ENCODE peak calls at places on chromosomes 6 and 20, in nine cellular contexts. One of them, this sample, is unnamed.

GRCh38 chr6:12058164-12058926 is 46.2 kb downstream of the HIVEP1 start:
- DNase-seq in islet precursor cell: no peak
- DNase-seq in fibroblast of the aortic adventitia: peak
- DNase-seq in A673: no peak
- DNase-seq in naive thymus-derived CD8-positive, alpha-beta T cell: no peak
- DNase-seq in smooth muscle cell of the brain vasculature: no peak
- DNase-seq in endothelial cell: no peak
- DNase-seq in fibroblast of lung: no peak
- DNase-seq in stimulated activated CD8-positive, alpha-beta memory T cell treated with anti-CD3 and anti-CD28 coated beads, Interleukin-12 subunit alpha, Interleukin-12 subunit beta, amount 100 ng/mL, for 4 hours: no peak
- DNase-seq in this sample: no peak

GRCh38 chr6:122610690-122611455 is 668 bp downstream of the PKIB start:
- DNase-seq in islet precursor cell: no peak
- DNase-seq in fibroblast of the aortic adventitia: peak
- DNase-seq in A673: peak
- DNase-seq in naive thymus-derived CD8-positive, alpha-beta T cell: peak
- DNase-seq in smooth muscle cell of the brain vasculature: no peak
- DNase-seq in endothelial cell: peak
- DNase-seq in fibroblast of lung: peak
- DNase-seq in stimulated activated CD8-positive, alpha-beta memory T cell treated with anti-CD3 and anti-CD28 coated beads, Interleukin-12 subunit alpha, Interleukin-12 subunit beta, amount 100 ng/mL, for 4 hours: no peak
- DNase-seq in this sample: no peak

GRCh38 chr20:54723723-54724122 is 248.3 kb downstream of the DOK5 start:
- DNase-seq in islet precursor cell: no peak
- DNase-seq in fibroblast of the aortic adventitia: no peak
- DNase-seq in A673: no peak
- DNase-seq in naive thymus-derived CD8-positive, alpha-beta T cell: no peak
- DNase-seq in smooth muscle cell of the brain vasculature: no peak
- DNase-seq in endothelial cell: no peak
- DNase-seq in fibroblast of lung: no peak
- DNase-seq in stimulated activated CD8-positive, alpha-beta memory T cell treated with anti-CD3 and anti-CD28 coated beads, Interleukin-12 subunit alpha, Interleukin-12 subunit beta, amount 100 ng/mL, for 4 hours: no peak
- DNase-seq in this sample: no peak

GRCh38 chr6:156618600-156619205 is 158.5 kb upstream of the ARID1B start:
- DNase-seq in islet precursor cell: no peak
- DNase-seq in fibroblast of the aortic adventitia: no peak
- DNase-seq in A673: peak
- DNase-seq in naive thymus-derived CD8-positive, alpha-beta T cell: no peak
- DNase-seq in smooth muscle cell of the brain vasculature: no peak
- DNase-seq in endothelial cell: no peak
- DNase-seq in fibroblast of lung: peak
- DNase-seq in stimulated activated CD8-positive, alpha-beta memory T cell treated with anti-CD3 and anti-CD28 coated beads, Interleukin-12 subunit alpha, Interleukin-12 subunit beta, amount 100 ng/mL, for 4 hours: no peak
- DNase-seq in this sample: no peak

GRCh38 chr6:152979116-152979515 is 3.7 kb downstream of the FBXO5 start:
- DNase-seq in islet precursor cell: no peak
- DNase-seq in fibroblast of the aortic adventitia: no peak
- DNase-seq in A673: no peak
- DNase-seq in naive thymus-derived CD8-positive, alpha-beta T cell: no peak
- DNase-seq in smooth muscle cell of the brain vasculature: no peak
- DNase-seq in endothelial cell: no peak
- DNase-seq in fibroblast of lung: no peak
- DNase-seq in stimulated activated CD8-positive, alpha-beta memory T cell treated with anti-CD3 and anti-CD28 coated beads, Interleukin-12 subunit alpha, Interleukin-12 subunit beta, amount 100 ng/mL, for 4 hours: no peak
- DNase-seq in this sample: no peak

GRCh38 chr20:1657556-1658334 is at the start of gene SIRPG:
- DNase-seq in islet precursor cell: no peak
- DNase-seq in fibroblast of the aortic adventitia: no peak
- DNase-seq in A673: no peak
- DNase-seq in naive thymus-derived CD8-positive, alpha-beta T cell: peak
- DNase-seq in smooth muscle cell of the brain vasculature: no peak
- DNase-seq in endothelial cell: no peak
- DNase-seq in fibroblast of lung: no peak
- DNase-seq in stimulated activated CD8-positive, alpha-beta memory T cell treated with anti-CD3 and anti-CD28 coated beads, Interleukin-12 subunit alpha, Interleukin-12 subunit beta, amount 100 ng/mL, for 4 hours: no peak
- DNase-seq in this sample: no peak

GRCh38 chr6:80523531-80523970 is 417.1 kb downstream of the BCKDHB start:
- DNase-seq in islet precursor cell: peak
- DNase-seq in fibroblast of the aortic adventitia: peak
- DNase-seq in A673: peak
- DNase-seq in naive thymus-derived CD8-positive, alpha-beta T cell: no peak
- DNase-seq in smooth muscle cell of the brain vasculature: no peak
- DNase-seq in endothelial cell: peak
- DNase-seq in fibroblast of lung: no peak
- DNase-seq in stimulated activated CD8-positive, alpha-beta memory T cell treated with anti-CD3 and anti-CD28 coated beads, Interleukin-12 subunit alpha, Interleukin-12 subunit beta, amount 100 ng/mL, for 4 hours: no peak
- DNase-seq in this sample: no peak

GRCh38 chr6:108260126-108260808 is 573 bp downstream of the SNX3 start:
- DNase-seq in islet precursor cell: peak
- DNase-seq in fibroblast of the aortic adventitia: peak
- DNase-seq in A673: peak
- DNase-seq in naive thymus-derived CD8-positive, alpha-beta T cell: no peak
- DNase-seq in smooth muscle cell of the brain vasculature: no peak
- DNase-seq in endothelial cell: no peak
- DNase-seq in fibroblast of lung: peak
- DNase-seq in stimulated activated CD8-positive, alpha-beta memory T cell treated with anti-CD3 and anti-CD28 coated beads, Interleukin-12 subunit alpha, Interleukin-12 subunit beta, amount 100 ng/mL, for 4 hours: peak
- DNase-seq in this sample: peak

GRCh38 chr20:39812116-39812515 is 850.0 kb downstream of the DHX35 start:
- DNase-seq in islet precursor cell: no peak
- DNase-seq in fibroblast of the aortic adventitia: no peak
- DNase-seq in A673: no peak
- DNase-seq in naive thymus-derived CD8-positive, alpha-beta T cell: no peak
- DNase-seq in smooth muscle cell of the brain vasculature: no peak
- DNase-seq in endothelial cell: no peak
- DNase-seq in fibroblast of lung: peak
- DNase-seq in stimulated activated CD8-positive, alpha-beta memory T cell treated with anti-CD3 and anti-CD28 coated beads, Interleukin-12 subunit alpha, Interleukin-12 subunit beta, amount 100 ng/mL, for 4 hours: no peak
- DNase-seq in this sample: no peak

GRCh38 chr6:106199998-106200397 is 113.9 kb downstream of the PRDM1 start:
- DNase-seq in islet precursor cell: no peak
- DNase-seq in fibroblast of the aortic adventitia: peak
- DNase-seq in A673: no peak
- DNase-seq in naive thymus-derived CD8-positive, alpha-beta T cell: no peak
- DNase-seq in smooth muscle cell of the brain vasculature: no peak
- DNase-seq in endothelial cell: no peak
- DNase-seq in fibroblast of lung: peak
- DNase-seq in stimulated activated CD8-positive, alpha-beta memory T cell treated with anti-CD3 and anti-CD28 coated beads, Interleukin-12 subunit alpha, Interleukin-12 subunit beta, amount 100 ng/mL, for 4 hours: no peak
- DNase-seq in this sample: no peak

GRCh38 chr6:22082278-22082677 is 214.6 kb downstream of the PRL start:
- DNase-seq in islet precursor cell: no peak
- DNase-seq in fibroblast of the aortic adventitia: peak
- DNase-seq in A673: no peak
- DNase-seq in naive thymus-derived CD8-positive, alpha-beta T cell: no peak
- DNase-seq in smooth muscle cell of the brain vasculature: no peak
- DNase-seq in endothelial cell: no peak
- DNase-seq in fibroblast of lung: peak
- DNase-seq in stimulated activated CD8-positive, alpha-beta memory T cell treated with anti-CD3 and anti-CD28 coated beads, Interleukin-12 subunit alpha, Interleukin-12 subunit beta, amount 100 ng/mL, for 4 hours: no peak
- DNase-seq in this sample: no peak

GRCh38 chr20:17796096-17796563 is 96.4 kb downstream of the BANF2 start:
- DNase-seq in islet precursor cell: no peak
- DNase-seq in fibroblast of the aortic adventitia: peak
- DNase-seq in A673: no peak
- DNase-seq in naive thymus-derived CD8-positive, alpha-beta T cell: no peak
- DNase-seq in smooth muscle cell of the brain vasculature: no peak
- DNase-seq in endothelial cell: no peak
- DNase-seq in fibroblast of lung: peak
- DNase-seq in stimulated activated CD8-positive, alpha-beta memory T cell treated with anti-CD3 and anti-CD28 coated beads, Interleukin-12 subunit alpha, Interleukin-12 subunit beta, amount 100 ng/mL, for 4 hours: no peak
- DNase-seq in this sample: no peak

GRCh38 chr6:6352772-6353171 is 32.3 kb upstream of the F13A1 start:
- DNase-seq in islet precursor cell: no peak
- DNase-seq in fibroblast of the aortic adventitia: no peak
- DNase-seq in A673: no peak
- DNase-seq in naive thymus-derived CD8-positive, alpha-beta T cell: no peak
- DNase-seq in smooth muscle cell of the brain vasculature: no peak
- DNase-seq in endothelial cell: no peak
- DNase-seq in fibroblast of lung: no peak
- DNase-seq in stimulated activated CD8-positive, alpha-beta memory T cell treated with anti-CD3 and anti-CD28 coated beads, Interleukin-12 subunit alpha, Interleukin-12 subunit beta, amount 100 ng/mL, for 4 hours: no peak
- DNase-seq in this sample: no peak

GRCh38 chr6:99294786-99295185 is 54.7 kb downstream of the FAXC start:
- DNase-seq in islet precursor cell: no peak
- DNase-seq in fibroblast of the aortic adventitia: no peak
- DNase-seq in A673: no peak
- DNase-seq in naive thymus-derived CD8-positive, alpha-beta T cell: no peak
- DNase-seq in smooth muscle cell of the brain vasculature: no peak
- DNase-seq in endothelial cell: no peak
- DNase-seq in fibroblast of lung: no peak
- DNase-seq in stimulated activated CD8-positive, alpha-beta memory T cell treated with anti-CD3 and anti-CD28 coated beads, Interleukin-12 subunit alpha, Interleukin-12 subunit beta, amount 100 ng/mL, for 4 hours: no peak
- DNase-seq in this sample: no peak

GRCh38 chr20:625360-625932 is 15.3 kb upstream of the TCF15 start:
- DNase-seq in islet precursor cell: no peak
- DNase-seq in fibroblast of the aortic adventitia: no peak
- DNase-seq in A673: no peak
- DNase-seq in naive thymus-derived CD8-positive, alpha-beta T cell: no peak
- DNase-seq in smooth muscle cell of the brain vasculature: no peak
- DNase-seq in endothelial cell: no peak
- DNase-seq in fibroblast of lung: no peak
- DNase-seq in stimulated activated CD8-positive, alpha-beta memory T cell treated with anti-CD3 and anti-CD28 coated beads, Interleukin-12 subunit alpha, Interleukin-12 subunit beta, amount 100 ng/mL, for 4 hours: no peak
- DNase-seq in this sample: no peak

GRCh38 chr6:70675822-70676221 is 8.1 kb downstream of the SMAP1 start:
- DNase-seq in islet precursor cell: no peak
- DNase-seq in fibroblast of the aortic adventitia: no peak
- DNase-seq in A673: no peak
- DNase-seq in naive thymus-derived CD8-positive, alpha-beta T cell: no peak
- DNase-seq in smooth muscle cell of the brain vasculature: no peak
- DNase-seq in endothelial cell: no peak
- DNase-seq in fibroblast of lung: no peak
- DNase-seq in stimulated activated CD8-positive, alpha-beta memory T cell treated with anti-CD3 and anti-CD28 coated beads, Interleukin-12 subunit alpha, Interleukin-12 subunit beta, amount 100 ng/mL, for 4 hours: no peak
- DNase-seq in this sample: no peak

GRCh38 chr20:35561268-35561667 is 19.4 kb downstream of the ERGIC3 start:
- DNase-seq in islet precursor cell: peak
- DNase-seq in fibroblast of the aortic adventitia: peak
- DNase-seq in A673: peak
- DNase-seq in naive thymus-derived CD8-positive, alpha-beta T cell: peak
- DNase-seq in smooth muscle cell of the brain vasculature: no peak
- DNase-seq in endothelial cell: peak
- DNase-seq in fibroblast of lung: peak
- DNase-seq in stimulated activated CD8-positive, alpha-beta memory T cell treated with anti-CD3 and anti-CD28 coated beads, Interleukin-12 subunit alpha, Interleukin-12 subunit beta, amount 100 ng/mL, for 4 hours: no peak
- DNase-seq in this sample: no peak

GRCh38 chr6:45791181-45791580 is 224.5 kb downstream of the CLIC5 start:
- DNase-seq in islet precursor cell: no peak
- DNase-seq in fibroblast of the aortic adventitia: peak
- DNase-seq in A673: no peak
- DNase-seq in naive thymus-derived CD8-positive, alpha-beta T cell: no peak
- DNase-seq in smooth muscle cell of the brain vasculature: no peak
- DNase-seq in endothelial cell: no peak
- DNase-seq in fibroblast of lung: peak
- DNase-seq in stimulated activated CD8-positive, alpha-beta memory T cell treated with anti-CD3 and anti-CD28 coated beads, Interleukin-12 subunit alpha, Interleukin-12 subunit beta, amount 100 ng/mL, for 4 hours: no peak
- DNase-seq in this sample: no peak